ENCODE peak calls at places on chromosomes 2 and 18, in nine cellular contexts. J, F, I, Z, H, B, N, W and Q are unnamed samples.
A peak's percentile ranks its signal among the peaks of the same experiment; 100 is the strongest.

GRCh38 chr2:177474904-177475474 is 82.4 kb downstream of the AGPS start:
- DNase-seq in W (no peak), I (no peak), B (peak; percentile 64), Z (peak; percentile 61), J (no peak), N (no peak), F (no peak), H (no peak), Q (peak; percentile 54)

GRCh38 chr2:160942505-160943125 is 217.6 kb upstream of the TANK start:
- DNase-seq in F (no peak), B (no peak), N (no peak), H (no peak), W (no peak), I (no peak), Z (no peak), J (no peak), Q (no peak)

GRCh38 chr18:9952633-9953416 is 39.0 kb downstream of the VAPA start:
- DNase-seq in J (no peak), F (no peak), H (no peak), Z (peak; percentile 59), N (no peak), W (no peak), I (no peak), B (peak; percentile 50), Q (peak; percentile 87)

GRCh38 chr2:17422066-17422465 is 96.2 kb downstream of the RAD51AP2 start:
- DNase-seq in I (no peak), J (no peak), F (no peak), B (no peak), H (no peak), N (no peak), W (no peak), Z (no peak), Q (peak; percentile 79)

GRCh38 chr2:196696423-196697073 is 57.0 kb downstream of the CCDC150 start:
- DNase-seq in H (no peak), Z (peak; percentile 83), I (peak; percentile 39), J (peak; percentile 13), B (peak; percentile 67), W (no peak), F (no peak), N (no peak), Q (peak; percentile 39)

GRCh38 chr2:128155970-128156369 is 65.0 kb downstream of the UGGT1 start:
- DNase-seq in J (no peak), W (no peak), B (no peak), H (no peak), N (no peak), Z (no peak), F (no peak), I (no peak), Q (no peak)

GRCh38 chr2:1366546-1367134 is 46.6 kb upstream of the TPO start:
- DNase-seq in N (no peak), Z (no peak), B (no peak), I (no peak), H (no peak), W (no peak), F (peak; percentile 96), J (peak; percentile 64), Q (peak; percentile 11)

GRCh38 chr2:84417453-84417852 is 41.6 kb downstream of the SUCLG1 start:
- DNase-seq in B (no peak), W (no peak), F (no peak), Z (peak; percentile 15), N (no peak), J (no peak), H (no peak), I (no peak), Q (peak; percentile 46)

GRCh38 chr2:98009887-98010760 is 14.4 kb upstream of the TMEM131 start:
- DNase-seq in I (no peak), Z (no peak), W (no peak), F (no peak), B (no peak), J (no peak), N (no peak), H (no peak), Q (no peak)

GRCh38 chr2:5183031-5183430 is 509.2 kb upstream of the SOX11 start:
- DNase-seq in H (no peak), I (no peak), W (no peak), B (no peak), J (no peak), F (no peak), N (no peak), Z (no peak), Q (no peak)

GRCh38 chr2:241092677-241093076 is 9.4 kb downstream of the MTERF4 start:
- DNase-seq in J (no peak), F (no peak), H (no peak), N (no peak), W (no peak), Z (no peak), B (no peak), I (no peak), Q (no peak)

GRCh38 chr2:9033385-9034175 is 30.1 kb upstream of the MBOAT2 start:
- DNase-seq in F (no peak), J (no peak), Z (no peak), W (no peak), B (no peak), N (no peak), I (no peak), H (no peak), Q (no peak)

GRCh38 chr18:46668135-46668534 is 11.1 kb upstream of the LOXHD1 start:
- DNase-seq in B (no peak), I (no peak), Z (no peak), F (no peak), N (no peak), W (no peak), H (no peak), J (no peak), Q (no peak)